ENCODE peak calls at places on chromosome 21, in five cellular contexts. One of them, this sample, is unnamed.
A peak's percentile ranks its signal among the peaks of the same experiment; 100 is the strongest.

GRCh38 chr21:16863541-16863940 is 649.3 kb upstream of the CXADR start:
- DNase-seq in Peyer's patch: no peak
- DNase-seq in adipocyte: no peak
- DNase-seq in aorta: no peak
- DNase-seq in colonic mucosa: no peak
- DNase-seq in this sample: no peak

GRCh38 chr21:36517366-36518075 is 37.6 kb upstream of the CLDN14 start:
- DNase-seq in Peyer's patch: no peak
- DNase-seq in adipocyte: no peak
- DNase-seq in colonic mucosa: no peak
- DNase-seq in aorta: no peak
- DNase-seq in this sample: no peak

GRCh38 chr21:27406297-27407009 is 439.6 kb upstream of the ADAMTS5 start:
- DNase-seq in adipocyte: peak; percentile 49
- DNase-seq in Peyer's patch: no peak
- DNase-seq in aorta: no peak
- DNase-seq in colonic mucosa: no peak
- DNase-seq in this sample: peak; percentile 40

GRCh38 chr21:33122507-33122906 is 52.6 kb downstream of the OLIG1 start:
- DNase-seq in colonic mucosa: no peak
- DNase-seq in aorta: no peak
- DNase-seq in adipocyte: no peak
- DNase-seq in Peyer's patch: no peak
- DNase-seq in this sample: no peak

GRCh38 chr21:16082038-16082816 is 352.4 kb downstream of the USP25 start:
- DNase-seq in adipocyte: peak; percentile 88
- DNase-seq in colonic mucosa: no peak
- DNase-seq in Peyer's patch: no peak
- DNase-seq in aorta: no peak
- DNase-seq in this sample: no peak

GRCh38 chr21:31577280-31577679 is 82.2 kb upstream of the SOD1 start:
- DNase-seq in adipocyte: peak; percentile 51
- DNase-seq in Peyer's patch: no peak
- DNase-seq in aorta: no peak
- DNase-seq in colonic mucosa: no peak
- DNase-seq in this sample: no peak

GRCh38 chr21:35699360-35699759 is 361.0 kb downstream of the SETD4 start:
- DNase-seq in aorta: no peak
- DNase-seq in adipocyte: no peak
- DNase-seq in colonic mucosa: no peak
- DNase-seq in Peyer's patch: no peak
- DNase-seq in this sample: no peak

GRCh38 chr21:30340714-30341573 is 3.5 kb upstream of the KRTAP27-1 start:
- DNase-seq in adipocyte: peak; percentile 46
- DNase-seq in Peyer's patch: no peak
- DNase-seq in aorta: no peak
- DNase-seq in colonic mucosa: peak; percentile 51
- DNase-seq in this sample: peak; percentile 29

GRCh38 chr21:36355071-36355680 is 30.0 kb upstream of the CHAF1B start:
- DNase-seq in adipocyte: no peak
- DNase-seq in colonic mucosa: no peak
- DNase-seq in Peyer's patch: no peak
- DNase-seq in aorta: no peak
- DNase-seq in this sample: no peak

GRCh38 chr21:38337793-38338192 is 81.0 kb downstream of the KCNJ15 start:
- DNase-seq in Peyer's patch: no peak
- DNase-seq in aorta: no peak
- DNase-seq in adipocyte: no peak
- DNase-seq in colonic mucosa: no peak
- DNase-seq in this sample: no peak

GRCh38 chr21:38343691-38344090 is 86.9 kb downstream of the KCNJ15 start:
- DNase-seq in Peyer's patch: no peak
- DNase-seq in colonic mucosa: no peak
- DNase-seq in adipocyte: peak; percentile 53
- DNase-seq in aorta: peak; percentile 87
- DNase-seq in this sample: peak; percentile 70

GRCh38 chr21:38342734-38343133 is 85.9 kb downstream of the KCNJ15 start:
- DNase-seq in adipocyte: no peak
- DNase-seq in Peyer's patch: no peak
- DNase-seq in colonic mucosa: no peak
- DNase-seq in aorta: no peak
- DNase-seq in this sample: no peak

GRCh38 chr21:38341546-38342012 is 84.8 kb downstream of the KCNJ15 start:
- DNase-seq in aorta: peak; percentile 94
- DNase-seq in colonic mucosa: no peak
- DNase-seq in adipocyte: no peak
- DNase-seq in Peyer's patch: no peak
- DNase-seq in this sample: peak; percentile 16

DNA sequence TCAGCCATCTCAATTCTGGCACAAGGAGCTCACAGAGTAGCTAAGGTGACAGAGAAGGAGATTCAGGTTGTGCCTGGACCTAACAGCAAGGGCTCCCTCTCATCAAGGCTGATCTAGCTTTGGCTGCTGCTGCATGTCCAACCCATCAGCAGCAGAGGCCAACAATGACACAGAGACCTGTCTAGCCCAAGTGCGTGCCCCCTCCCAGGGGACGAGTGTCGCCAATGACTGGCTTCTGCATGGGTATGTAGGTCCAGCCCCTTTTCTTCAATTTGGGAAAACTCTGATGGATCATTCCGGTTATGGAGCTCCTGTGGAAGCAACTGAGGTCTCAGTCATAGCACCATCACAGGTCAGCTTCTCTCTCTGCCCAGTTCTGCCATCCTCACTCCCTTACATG is 83.3 kb downstream of the KCNJ15 start:
- DNase-seq in colonic mucosa: no peak
- DNase-seq in aorta: no peak
- DNase-seq in Peyer's patch: no peak
- DNase-seq in adipocyte: no peak
- DNase-seq in this sample: no peak
- H3K27me3 ChIP-seq in colonic mucosa: no peaks in the 10 kb centered on the region
- H3K27me3 ChIP-seq in aorta: no peaks in the 10 kb centered on the region
- H3K27me3 ChIP-seq in Peyer's patch: no peaks in the 10 kb centered on the region
- H3K27me3 ChIP-seq in adipocyte: no peaks in the 10 kb centered on the region
- H3K27me3 ChIP-seq in this sample: no peaks in the 10 kb centered on the region

DNA sequence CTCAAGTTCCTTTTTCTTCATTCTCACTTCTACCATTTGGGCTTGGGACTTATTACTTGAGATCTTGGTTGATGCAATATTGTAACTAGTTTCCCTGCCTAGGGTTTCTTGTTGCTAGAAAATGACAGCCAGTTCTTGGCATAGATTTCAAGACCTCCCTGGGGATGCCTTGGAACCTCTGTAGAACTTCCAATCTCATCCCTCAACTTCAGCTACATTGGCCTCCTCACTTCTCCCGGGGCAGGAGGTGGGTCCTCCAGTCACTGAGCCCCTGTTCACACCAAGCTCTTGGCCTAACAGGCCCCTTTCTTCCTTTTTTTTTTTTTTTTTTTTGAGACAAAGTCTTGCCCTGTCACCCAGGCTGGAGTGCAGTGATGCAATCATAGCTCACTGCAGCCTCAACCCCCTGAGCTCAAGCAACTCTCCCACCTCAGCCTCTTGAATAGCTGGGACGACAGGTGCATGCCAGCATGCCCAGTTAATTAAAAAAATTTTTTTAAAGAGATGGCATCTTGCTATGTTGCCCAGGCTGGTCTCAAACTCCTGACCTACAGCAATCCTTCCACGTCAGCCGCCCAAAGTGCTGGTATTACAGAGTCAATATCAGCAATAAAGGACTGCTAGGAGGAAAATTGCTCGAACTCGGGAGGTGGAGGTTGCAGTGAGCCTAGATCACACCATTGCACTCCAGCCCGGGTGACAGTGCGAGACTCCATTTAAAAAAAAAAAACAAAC is 33.1 kb downstream of the MAP3K7CL start:
- DNase-seq in aorta: no peak
- DNase-seq in colonic mucosa: no peak
- DNase-seq in Peyer's patch: no peak
- DNase-seq in adipocyte: peak; percentile 49
- DNase-seq in this sample: no peak
- H3K4me3 ChIP-seq in aorta: no peak overlapping the region
- H3K4me3 ChIP-seq in colonic mucosa: no peak overlapping the region
- H3K4me3 ChIP-seq in Peyer's patch: no peak overlapping the region
- H3K4me3 ChIP-seq in adipocyte: peak overlapping the region; percentile 56
- H3K4me3 ChIP-seq in this sample: no peak overlapping the region

DNA sequence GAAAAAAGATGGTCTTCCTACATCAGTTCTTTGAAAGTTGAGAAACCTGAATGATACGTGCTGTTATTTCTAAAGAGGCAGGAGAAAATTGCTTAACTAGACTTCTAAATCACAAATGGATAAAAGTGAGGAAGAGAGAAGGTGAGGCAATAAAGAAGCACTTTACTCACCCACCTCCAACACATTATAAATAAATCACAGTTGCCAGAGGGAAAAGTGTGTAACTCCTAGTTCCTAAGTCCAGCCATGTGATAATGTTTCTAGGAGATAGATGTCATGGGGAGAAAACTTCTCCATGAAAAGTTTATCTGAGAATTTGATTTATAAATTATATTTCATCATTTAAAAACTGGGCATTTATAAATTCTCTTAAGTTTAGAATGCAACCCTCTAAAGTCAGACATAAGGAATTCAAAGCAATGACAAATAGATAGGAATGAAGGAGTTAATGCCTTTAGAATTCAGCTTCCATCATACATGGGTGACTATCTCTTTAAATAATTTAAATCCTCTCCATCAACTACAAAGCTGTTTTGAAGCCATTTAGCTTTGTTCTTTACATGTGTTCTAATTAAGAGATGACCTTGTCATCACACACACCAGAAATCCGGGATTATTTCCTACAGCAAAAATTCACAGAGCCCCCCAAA is 60.0 kb downstream of the NRIP1 start:
- DNase-seq in adipocyte: peak; percentile 59
- DNase-seq in aorta: no peak
- DNase-seq in Peyer's patch: no peak
- DNase-seq in colonic mucosa: no peak
- DNase-seq in this sample: no peak
- H3K27me3 ChIP-seq in adipocyte: no peaks in the 10 kb centered on the region
- H3K27me3 ChIP-seq in aorta: no peaks in the 10 kb centered on the region
- H3K27me3 ChIP-seq in Peyer's patch: no peaks in the 10 kb centered on the region
- H3K27me3 ChIP-seq in colonic mucosa: no peaks in the 10 kb centered on the region
- H3K27me3 ChIP-seq in this sample: no peaks in the 10 kb centered on the region

GRCh38 chr21:34669149-34669879 is 520 bp downstream of the CLIC6 start:
- DNase-seq in Peyer's patch: no peak
- DNase-seq in aorta: peak; percentile 81
- DNase-seq in colonic mucosa: no peak
- DNase-seq in adipocyte: peak; percentile 46
- DNase-seq in this sample: no peak
- H3K4me3 ChIP-seq in Peyer's patch: peak overlapping the region; percentile 39
- H3K4me3 ChIP-seq in aorta: peak overlapping the region; percentile 25
- H3K4me3 ChIP-seq in colonic mucosa: peak overlapping the region; percentile 63
- H3K4me3 ChIP-seq in adipocyte: peak overlapping the region; percentile 73
- H3K4me3 ChIP-seq in this sample: no peak overlapping the region

GRCh38 chr21:45392206-45392971 is 12.6 kb upstream of the COL18A1 start:
- DNase-seq in aorta: peak; percentile 69
- DNase-seq in colonic mucosa: no peak
- DNase-seq in Peyer's patch: peak; percentile 21
- DNase-seq in adipocyte: no peak
- DNase-seq in this sample: no peak
- H3K27me3 ChIP-seq in aorta: no peaks in the 10 kb centered on the region
- H3K27me3 ChIP-seq in colonic mucosa: no peaks in the 10 kb centered on the region
- H3K27me3 ChIP-seq in Peyer's patch: no peaks in the 10 kb centered on the region
- H3K27me3 ChIP-seq in adipocyte: peaks cover 18% of the 10 kb centered on the region
- H3K27me3 ChIP-seq in this sample: peaks cover 7% of the 10 kb centered on the region

GRCh38 chr21:43331962-43332458 is 94.9 kb downstream of the SIK1 start:
- DNase-seq in aorta: no peak
- DNase-seq in Peyer's patch: no peak
- DNase-seq in colonic mucosa: no peak
- DNase-seq in adipocyte: peak; percentile 45
- DNase-seq in this sample: peak; percentile 35
- H3K4me3 ChIP-seq in aorta: no peak overlapping the region
- H3K4me3 ChIP-seq in Peyer's patch: no peak overlapping the region
- H3K4me3 ChIP-seq in colonic mucosa: no peak overlapping the region
- H3K4me3 ChIP-seq in adipocyte: no peak overlapping the region
- H3K4me3 ChIP-seq in this sample: no peak overlapping the region

GRCh38 chr21:41763996-41764395 is 2.9 kb downstream of the RIPK4 start:
- DNase-seq in aorta: peak; percentile 55
- DNase-seq in Peyer's patch: no peak
- DNase-seq in adipocyte: no peak
- DNase-seq in colonic mucosa: no peak
- DNase-seq in this sample: no peak
- H3K27me3 ChIP-seq in aorta: no peaks in the 10 kb centered on the region
- H3K27me3 ChIP-seq in Peyer's patch: no peaks in the 10 kb centered on the region
- H3K27me3 ChIP-seq in adipocyte: peaks cover 90% of the 10 kb centered on the region
- H3K27me3 ChIP-seq in colonic mucosa: peaks cover 24% of the 10 kb centered on the region
- H3K27me3 ChIP-seq in this sample: peaks cover 5% of the 10 kb centered on the region

DNA sequence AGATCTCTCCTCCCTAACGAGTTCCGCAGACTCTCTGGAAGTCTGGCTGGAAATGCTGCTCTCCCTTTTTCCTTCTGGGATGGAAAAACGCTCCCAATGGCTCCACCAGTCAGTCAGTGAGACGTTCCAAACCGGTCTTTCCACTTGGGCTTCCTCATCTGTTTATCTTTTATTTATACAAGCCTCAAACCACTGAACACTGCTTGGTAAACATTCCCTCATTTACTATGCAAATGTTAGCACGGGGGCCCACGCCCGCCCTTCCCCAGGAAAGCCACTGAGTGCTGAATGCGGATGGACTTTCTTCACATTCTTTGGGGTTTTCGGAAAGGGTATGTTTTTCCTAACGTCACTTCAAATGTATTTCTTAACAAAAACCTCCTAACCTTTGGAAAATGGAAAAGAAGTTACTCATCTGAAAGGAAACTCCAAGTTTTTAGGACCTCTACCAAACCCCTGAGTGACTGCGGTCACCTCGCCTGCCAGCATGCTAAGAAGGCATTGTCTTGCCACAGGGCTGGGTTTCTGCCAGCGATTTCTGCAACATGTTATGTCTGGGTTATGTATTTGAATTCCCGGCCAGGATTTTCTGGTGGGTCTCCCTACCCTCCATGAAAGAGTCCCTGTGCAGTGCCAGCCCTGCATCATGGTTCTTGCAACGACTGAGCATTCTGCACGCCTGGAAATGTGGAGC is 14.0 kb upstream of the UMODL1 start:
- DNase-seq in adipocyte: peak; percentile 72
- DNase-seq in Peyer's patch: peak; percentile 65
- DNase-seq in colonic mucosa: peak; percentile 89
- DNase-seq in aorta: peak; percentile 89
- DNase-seq in this sample: peak; percentile 98
- H3K4me3 ChIP-seq in adipocyte: no peak overlapping the region
- H3K4me3 ChIP-seq in Peyer's patch: no peak overlapping the region
- H3K4me3 ChIP-seq in colonic mucosa: no peak overlapping the region
- H3K4me3 ChIP-seq in aorta: no peak overlapping the region
- H3K4me3 ChIP-seq in this sample: no peak overlapping the region

GRCh38 chr21:37956772-37957171 is 40.5 kb upstream of the KCNJ6 start:
- DNase-seq in colonic mucosa: no peak
- DNase-seq in adipocyte: no peak
- DNase-seq in aorta: no peak
- DNase-seq in Peyer's patch: no peak
- DNase-seq in this sample: no peak
- H3K27me3 ChIP-seq in colonic mucosa: no peaks in the 10 kb centered on the region
- H3K27me3 ChIP-seq in adipocyte: peaks cover 36% of the 10 kb centered on the region
- H3K27me3 ChIP-seq in aorta: no peaks in the 10 kb centered on the region
- H3K27me3 ChIP-seq in Peyer's patch: no peaks in the 10 kb centered on the region
- H3K27me3 ChIP-seq in this sample: peaks cover 2% of the 10 kb centered on the region